ENCODE peak calls at places on chromosomes 11 and 22, in nine cellular contexts. One of them, this sample, is unnamed.

GRCh38 chr11:109972181-109972715 is 120.9 kb upstream of the ZC3H12C start:
- DNase-seq in CD8-positive, alpha-beta memory T cell: no peak
- DNase-seq in pancreas: no peak
- DNase-seq in upper lobe of left lung: no peak
- DNase-seq in Panc1: no peak
- DNase-seq in neural crest cell: no peak
- DNase-seq in AG04450: no peak
- DNase-seq in anterior cingulate cortex: no peak
- DNase-seq in iPS DF 6.9: no peak
- DNase-seq in this sample: no peak

GRCh38 chr11:19276859-19277808 is 36.4 kb upstream of the E2F8 start:
- DNase-seq in Panc1: peak; percentile 7
- DNase-seq in iPS DF 6.9: no peak
- DNase-seq in upper lobe of left lung: peak; percentile 45
- DNase-seq in pancreas: no peak
- DNase-seq in AG04450: no peak
- DNase-seq in CD8-positive, alpha-beta memory T cell: no peak
- DNase-seq in neural crest cell: no peak
- DNase-seq in anterior cingulate cortex: no peak
- DNase-seq in this sample: no peak

GRCh38 chr11:29231586-29231985 is 785.2 kb downstream of the KCNA4 start:
- DNase-seq in upper lobe of left lung: no peak
- DNase-seq in pancreas: no peak
- DNase-seq in Panc1: no peak
- DNase-seq in AG04450: no peak
- DNase-seq in neural crest cell: no peak
- DNase-seq in CD8-positive, alpha-beta memory T cell: no peak
- DNase-seq in anterior cingulate cortex: no peak
- DNase-seq in iPS DF 6.9: no peak
- DNase-seq in this sample: no peak

GRCh38 chr11:18768472-18768901 is 23.1 kb downstream of the PTPN5 start:
- DNase-seq in AG04450: no peak
- DNase-seq in Panc1: no peak
- DNase-seq in pancreas: no peak
- DNase-seq in neural crest cell: no peak
- DNase-seq in CD8-positive, alpha-beta memory T cell: no peak
- DNase-seq in anterior cingulate cortex: peak; percentile 36
- DNase-seq in iPS DF 6.9: no peak
- DNase-seq in upper lobe of left lung: peak; percentile 38
- DNase-seq in this sample: no peak

GRCh38 chr11:61690706-61691377 is 10.7 kb downstream of the DAGLA start:
- DNase-seq in pancreas: no peak
- DNase-seq in AG04450: no peak
- DNase-seq in anterior cingulate cortex: no peak
- DNase-seq in upper lobe of left lung: no peak
- DNase-seq in neural crest cell: no peak
- DNase-seq in iPS DF 6.9: no peak
- DNase-seq in CD8-positive, alpha-beta memory T cell: no peak
- DNase-seq in Panc1: no peak
- DNase-seq in this sample: no peak

GRCh38 chr22:50620861-50621490 is 7.0 kb downstream of the ARSA start:
- DNase-seq in AG04450: no peak
- DNase-seq in Panc1: no peak
- DNase-seq in iPS DF 6.9: no peak
- DNase-seq in upper lobe of left lung: no peak
- DNase-seq in anterior cingulate cortex: peak; percentile 71
- DNase-seq in pancreas: no peak
- DNase-seq in neural crest cell: no peak
- DNase-seq in CD8-positive, alpha-beta memory T cell: peak; percentile 86
- DNase-seq in this sample: no peak

GRCh38 chr11:132844956-132845355 is 687.3 kb downstream of the OPCML start:
- DNase-seq in iPS DF 6.9: no peak
- DNase-seq in CD8-positive, alpha-beta memory T cell: no peak
- DNase-seq in upper lobe of left lung: no peak
- DNase-seq in neural crest cell: no peak
- DNase-seq in pancreas: no peak
- DNase-seq in anterior cingulate cortex: no peak
- DNase-seq in AG04450: peak; percentile 77
- DNase-seq in Panc1: peak; percentile 36
- DNase-seq in this sample: no peak

GRCh38 chr11:69472766-69473519 is 8.5 kb upstream of the LINC01488 start:
- DNase-seq in neural crest cell: no peak
- DNase-seq in upper lobe of left lung: no peak
- DNase-seq in Panc1: no peak
- DNase-seq in CD8-positive, alpha-beta memory T cell: no peak
- DNase-seq in iPS DF 6.9: no peak
- DNase-seq in anterior cingulate cortex: no peak
- DNase-seq in pancreas: no peak
- DNase-seq in AG04450: no peak
- DNase-seq in this sample: no peak

GRCh38 chr11:93031386-93031785 is 61.9 kb downstream of the MTNR1B start:
- DNase-seq in CD8-positive, alpha-beta memory T cell: no peak
- DNase-seq in iPS DF 6.9: no peak
- DNase-seq in Panc1: no peak
- DNase-seq in neural crest cell: no peak
- DNase-seq in pancreas: no peak
- DNase-seq in AG04450: no peak
- DNase-seq in anterior cingulate cortex: no peak
- DNase-seq in upper lobe of left lung: no peak
- DNase-seq in this sample: peak; percentile 50

GRCh38 chr11:69914286-69915150 is 95.3 kb upstream of the FGF3 start:
- DNase-seq in neural crest cell: no peak
- DNase-seq in AG04450: no peak
- DNase-seq in pancreas: no peak
- DNase-seq in CD8-positive, alpha-beta memory T cell: peak; percentile 41
- DNase-seq in Panc1: no peak
- DNase-seq in upper lobe of left lung: no peak
- DNase-seq in anterior cingulate cortex: no peak
- DNase-seq in iPS DF 6.9: no peak
- DNase-seq in this sample: no peak

GRCh38 chr11:6621711-6622211 is 2.5 kb upstream of the TPP1 start:
- DNase-seq in AG04450: no peak
- DNase-seq in anterior cingulate cortex: no peak
- DNase-seq in upper lobe of left lung: peak; percentile 18
- DNase-seq in Panc1: no peak
- DNase-seq in pancreas: no peak
- DNase-seq in neural crest cell: no peak
- DNase-seq in iPS DF 6.9: no peak
- DNase-seq in CD8-positive, alpha-beta memory T cell: no peak
- DNase-seq in this sample: no peak

GRCh38 chr11:97259884-97260283 is 870.1 kb downstream of the JRKL start:
- DNase-seq in pancreas: no peak
- DNase-seq in AG04450: no peak
- DNase-seq in Panc1: no peak
- DNase-seq in upper lobe of left lung: no peak
- DNase-seq in iPS DF 6.9: no peak
- DNase-seq in anterior cingulate cortex: no peak
- DNase-seq in neural crest cell: no peak
- DNase-seq in CD8-positive, alpha-beta memory T cell: no peak
- DNase-seq in this sample: no peak